ENCODE peak calls at places on chromosome 11, in four cellular contexts. O is gastrocnemius medialis; B is CD8-positive, alpha-beta T cell; L is astrocyte of the spinal cord. J is an unnamed sample.
A peak's percentile ranks its signal among the peaks of the same experiment; 100 is the strongest.

GRCh38 chr11:12950681-12951080 is 58.4 kb upstream of the RASSF10 start:
- DNase-seq in L (no peak), O (no peak), B (no peak), J (no peak)

GRCh38 chr11:34002420-34002819 is 49.1 kb upstream of the CAPRIN1 start:
- DNase-seq in B (no peak), O (no peak), L (no peak), J (no peak)

GRCh38 chr11:122646549-122647340 is 8.8 kb upstream of the UBASH3B start:
- DNase-seq in L (peak; percentile 75), O (no peak), B (no peak), J (peak; percentile 55)

GRCh38 chr11:117415358-117415896 is 87.8 kb downstream of the CEP164 start:
- DNase-seq in L (no peak), O (no peak), B (no peak), J (no peak)

GRCh38 chr11:17563248-17563647 is 16.2 kb downstream of the OTOG start:
- DNase-seq in B (no peak), L (no peak), O (no peak), J (no peak)

GRCh38 chr11:111601979-111602864 is at the start of gene SIK2:
- DNase-seq in B (peak; percentile 86), O (peak; percentile 80), L (peak; percentile 97), J (peak; percentile 89)

GRCh38 chr11:44522294-44522693 is 43.2 kb upstream of the CD82 start:
- DNase-seq in O (no peak), L (no peak), B (no peak), J (no peak)

GRCh38 chr11:69729252-69729651 is 25.4 kb upstream of the FGF19 start:
- DNase-seq in L (no peak), B (no peak), O (no peak), J (no peak)

GRCh38 chr11:107276057-107276456 is 181.6 kb downstream of the CWF19L2 start:
- DNase-seq in B (no peak), L (no peak), O (no peak), J (no peak)

GRCh38 chr11:102293873-102294601 is 23.2 kb upstream of the BIRC3 start:
- DNase-seq in L (peak; percentile 55), B (no peak), O (no peak), J (no peak)

GRCh38 chr11:92843455-92843854 is 126.0 kb upstream of the MTNR1B start:
- DNase-seq in O (no peak), B (no peak), L (no peak), J (no peak)

GRCh38 chr11:13884159-13884799 is 78.2 kb upstream of the SPON1 start:
- DNase-seq in L (peak; percentile 21), O (no peak), B (no peak), J (peak; percentile 3)

GRCh38 chr11:127993788-127994187 is 593.6 kb downstream of the ETS1 start:
- DNase-seq in L (no peak), O (no peak), B (no peak), J (no peak)

GRCh38 chr11:68386331-68386978 is 74.1 kb downstream of the LRP5 start:
- DNase-seq in O (no peak), B (no peak), L (no peak), J (no peak)

GRCh38 chr11:69572233-69572860 is 68.6 kb upstream of the CCND1 start:
- DNase-seq in O (no peak), L (no peak), B (no peak), J (no peak)

GRCh38 chr11:65593518-65594414 is 1.8 kb downstream of the KCNK7 start:
- DNase-seq in O (peak; percentile 53), B (peak; percentile 62), L (no peak), J (no peak)
- TF ChIP-seq CTCF in O (peak; percentile 85), B (peak; percentile 59), L (peak; percentile 79), J (peak; percentile 81)

DNA sequence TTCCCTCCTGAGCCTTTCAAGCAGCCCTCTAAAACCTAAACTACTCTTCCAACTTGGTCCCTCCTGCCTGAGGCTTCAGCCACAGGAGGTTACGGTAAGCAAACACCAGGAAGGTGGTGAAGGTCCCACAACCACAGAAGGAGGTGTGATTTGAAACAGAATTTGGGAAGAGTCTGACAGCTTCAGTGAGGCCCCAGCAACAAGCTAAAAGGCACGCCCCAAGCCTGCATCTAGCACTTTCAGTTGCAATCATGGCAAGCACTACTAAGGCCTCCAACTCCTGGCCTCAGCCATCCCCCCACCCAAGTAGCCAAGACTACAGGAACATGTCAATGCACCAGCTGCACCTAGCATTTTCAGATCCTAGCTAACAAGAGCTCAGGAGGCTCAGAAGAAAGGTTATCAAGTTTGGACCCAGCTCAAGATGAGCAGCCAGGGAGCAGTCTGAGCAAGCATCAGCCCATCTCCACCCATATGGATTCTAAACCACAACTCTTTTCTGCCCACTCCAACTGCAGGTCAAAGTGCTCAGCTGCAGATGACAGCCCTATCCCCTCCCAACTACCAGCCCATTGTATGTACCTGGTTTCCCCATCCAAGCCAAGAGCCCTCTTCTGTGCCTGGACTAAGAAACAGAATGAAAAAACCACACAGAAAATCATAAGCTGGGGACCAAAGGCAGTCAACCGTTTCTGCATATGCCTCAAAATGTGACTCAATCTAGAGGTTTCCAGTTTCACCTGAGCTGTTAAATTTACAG is 10.4 kb upstream of the AHNAK start:
- DNase-seq in B (peak; percentile 70), O (no peak), L (no peak), J (no peak)
- H3K4me3 ChIP-seq in B (peak overlapping the region; percentile 14), O (no peak overlapping the region), L (no peak overlapping the region), J (no peak overlapping the region)

GRCh38 chr11:131977854-131978253 is 607.4 kb downstream of the NTM start:
- DNase-seq in L (peak; percentile 68), O (no peak), B (no peak), J (peak; percentile 62)
- TF ChIP-seq CTCF in L (no peak), O (no peak), B (no peak), J (no peak)

GRCh38 chr11:45933846-45934579 is 11.6 kb downstream of the LARGE2 start:
- DNase-seq in L (no peak), B (no peak), O (no peak), J (no peak)

GRCh38 chr11:45931739-45932138 is 9.3 kb downstream of the LARGE2 start:
- DNase-seq in B (no peak), O (no peak), L (no peak), J (no peak)

GRCh38 chr11:45930951-45931563 is 8.6 kb downstream of the LARGE2 start:
- DNase-seq in O (no peak), L (no peak), B (no peak), J (no peak)

GRCh38 chr11:45933131-45933821 is 10.8 kb downstream of the LARGE2 start:
- DNase-seq in L (peak; percentile 35), O (no peak), B (no peak), J (peak; percentile 22)

GRCh38 chr11:45932217-45932616 is 9.8 kb downstream of the LARGE2 start:
- DNase-seq in L (no peak), O (no peak), B (no peak), J (no peak)
- H3K4me3 ChIP-seq in L (no peak overlapping the region), O (no peak overlapping the region), B (no peak overlapping the region), J (no peak overlapping the region)

GRCh38 chr11:115869780-115870431 is 365.7 kb upstream of the CADM1 start:
- DNase-seq in L (peak; percentile 5), B (peak; percentile 25), O (no peak), J (no peak)
- TF ChIP-seq CTCF in L (peak; percentile 58), B (no peak), O (no peak), J (peak; percentile 63)

GRCh38 chr11:110126936-110127335 is 33.7 kb downstream of the ZC3H12C start:
- DNase-seq in L (no peak), O (no peak), B (no peak), J (no peak)
- H3K4me3 ChIP-seq in L (no peak overlapping the region), O (no peak overlapping the region), B (no peak overlapping the region), J (no peak overlapping the region)

DNA sequence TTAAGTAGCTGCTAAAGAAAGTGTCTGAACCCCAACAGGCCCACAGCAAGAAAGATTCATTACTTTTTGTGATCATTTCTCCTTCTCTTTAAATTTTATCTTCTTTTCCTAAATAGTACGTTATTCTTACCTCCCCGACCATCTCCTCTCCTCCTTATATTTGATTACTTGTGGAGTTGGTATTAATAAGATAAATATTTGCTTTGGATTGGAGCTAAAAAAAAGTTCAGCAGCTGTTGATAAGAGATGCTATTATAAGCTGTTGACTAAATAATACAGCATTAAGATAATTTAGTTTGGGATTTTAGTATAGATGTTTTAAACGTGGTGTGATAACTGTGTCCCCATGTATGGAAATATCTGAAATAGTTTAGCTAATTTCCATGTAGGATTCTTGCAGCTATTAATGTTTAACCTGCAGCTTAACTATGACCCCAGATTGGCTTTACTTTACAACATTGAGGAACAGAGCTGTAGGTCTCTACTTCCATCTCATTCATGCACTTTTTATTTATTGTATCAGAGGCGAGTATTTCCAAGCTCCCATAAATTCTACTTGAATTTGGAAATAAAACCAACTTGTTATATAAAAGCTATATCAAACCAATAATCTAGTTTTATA is 37.8 kb downstream of the ZNF143 start:
- DNase-seq in B (no peak), O (no peak), L (no peak), J (no peak)
- TF ChIP-seq CTCF in B (no peak), O (no peak), L (no peak), J (no peak)

DNA sequence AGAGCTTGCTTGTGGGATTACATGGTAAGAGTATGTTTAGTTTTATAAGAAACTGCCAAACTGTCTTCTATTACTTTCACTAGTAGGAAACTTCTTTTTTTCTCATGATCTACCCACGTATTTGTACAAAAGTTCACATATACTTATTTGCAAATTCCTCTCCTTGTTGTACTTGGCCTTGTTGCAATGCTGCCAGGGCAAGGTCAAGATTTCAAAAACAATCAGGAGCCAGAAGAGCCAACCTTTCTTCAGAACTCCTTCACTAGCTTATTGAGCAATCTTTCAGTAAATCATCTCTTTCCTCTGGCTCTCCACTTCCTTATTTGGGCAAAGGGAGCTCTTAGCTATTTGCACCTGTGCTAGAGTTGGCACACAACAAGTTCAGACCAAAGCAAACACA is 9.7 kb downstream of the SRSF8 start:
- DNase-seq in L (peak; percentile 91), O (no peak), B (no peak), J (peak; percentile 75)
- H3K4me3 ChIP-seq in L (no peak overlapping the region), O (no peak overlapping the region), B (no peak overlapping the region), J (no peak overlapping the region)

GRCh38 chr11:75574698-75575265 is 12.7 kb downstream of the SERPINH1 start:
- DNase-seq in L (no peak), B (no peak), O (no peak), J (no peak)
- TF ChIP-seq CTCF in L (peak; percentile 52), B (no peak), O (no peak), J (peak; percentile 36)